ENCODE peak calls at places on chromosomes 6 and 20, in seven cellular contexts. X, S, M, C, R, F and K are unnamed samples.
A peak's percentile ranks its signal among the peaks of the same experiment; 100 is the strongest.

GRCh38 chr6:85418059-85418458 is 31.8 kb upstream of the NT5E start:
- DNase-seq in X (no peak), S (no peak), M (no peak), C (no peak), R (no peak), F (no peak), K (no peak)

GRCh38 chr6:27290065-27290849 is 21.8 kb downstream of the POM121L2 start:
- DNase-seq in X (peak; percentile 39), S (no peak), M (no peak), C (no peak), R (no peak), F (no peak), K (no peak)

GRCh38 chr20:17843246-17844132 is 125.1 kb downstream of the SNX5 start:
- DNase-seq in X (no peak), S (peak; percentile 47), M (no peak), C (peak; percentile 25), R (peak; percentile 92), F (peak; percentile 37), K (peak; percentile 90)

GRCh38 chr20:59825944-59826759 is 107.3 kb downstream of the SYCP2 start:
- DNase-seq in X (peak; percentile 83), S (no peak), M (peak; percentile 6), C (no peak), R (peak; percentile 51), F (no peak), K (no peak)

GRCh38 chr20:32965115-32965514 is 39.1 kb downstream of the SUN5 start:
- DNase-seq in X (no peak), S (no peak), M (peak; percentile 8), C (no peak), R (peak; percentile 50), F (no peak), K (no peak)

GRCh38 chr6:85273870-85274269 is 176.0 kb upstream of the NT5E start:
- DNase-seq in X (no peak), S (no peak), M (no peak), C (no peak), R (no peak), F (no peak), K (no peak)

GRCh38 chr6:147514831-147515230 is 6.3 kb downstream of the SAMD5 start:
- DNase-seq in X (no peak), S (no peak), M (no peak), C (no peak), R (no peak), F (no peak), K (no peak)

GRCh38 chr20:3911956-3912355 is 22.8 kb downstream of the PANK2 start:
- DNase-seq in X (no peak), S (no peak), M (no peak), C (no peak), R (no peak), F (no peak), K (no peak)

GRCh38 chr6:33273129-33273923 is 1.5 kb downstream of the RPS18 start:
- DNase-seq in X (peak; percentile 10), S (no peak), M (no peak), C (no peak), R (no peak), F (no peak), K (no peak)

GRCh38 chr6:84078335-84078734 is 44.8 kb downstream of the MRAP2 start:
- DNase-seq in X (no peak), S (no peak), M (no peak), C (no peak), R (no peak), F (no peak), K (no peak)

GRCh38 chr6:135233676-135234491 is 52.8 kb downstream of the MYB start:
- DNase-seq in X (no peak), S (no peak), M (no peak), C (no peak), R (no peak), F (no peak), K (no peak)

GRCh38 chr6:56417823-56418222 is 170.4 kb upstream of the COL21A1 start:
- DNase-seq in X (no peak), S (no peak), M (no peak), C (no peak), R (no peak), F (no peak), K (no peak)
- TF ChIP-seq CTCF in X (no peak), S (no peak), M (no peak), C (no peak), R (no peak), F (no peak), K (no peak)

GRCh38 chr20:47429409-47429808 is 72.3 kb upstream of the NCOA3 start:
- DNase-seq in X (no peak), S (no peak), M (no peak), C (no peak), R (no peak), F (no peak), K (no peak)

GRCh38 chr20:47428164-47428563 is 71.7 kb upstream of the ZMYND8 start:
- DNase-seq in X (no peak), S (no peak), M (no peak), C (no peak), R (no peak), F (no peak), K (no peak)

GRCh38 chr20:47432251-47433210 is 69.2 kb upstream of the NCOA3 start:
- DNase-seq in X (peak; percentile 98), S (no peak), M (no peak), C (no peak), R (no peak), F (no peak), K (no peak)

GRCh38 chr20:47428851-47429336 is 72.4 kb upstream of the ZMYND8 start:
- DNase-seq in X (no peak), S (no peak), M (no peak), C (no peak), R (no peak), F (no peak), K (no peak)

GRCh38 chr20:47430862-47431588 is 70.7 kb upstream of the NCOA3 start:
- DNase-seq in X (no peak), S (no peak), M (no peak), C (no peak), R (no peak), F (no peak), K (no peak)
- H3K4me3 ChIP-seq in X (no peak overlapping the region), S (no peak overlapping the region), M (no peak overlapping the region), C (no peak overlapping the region), R (no peak overlapping the region), F (no peak overlapping the region), K (no peak overlapping the region)

DNA sequence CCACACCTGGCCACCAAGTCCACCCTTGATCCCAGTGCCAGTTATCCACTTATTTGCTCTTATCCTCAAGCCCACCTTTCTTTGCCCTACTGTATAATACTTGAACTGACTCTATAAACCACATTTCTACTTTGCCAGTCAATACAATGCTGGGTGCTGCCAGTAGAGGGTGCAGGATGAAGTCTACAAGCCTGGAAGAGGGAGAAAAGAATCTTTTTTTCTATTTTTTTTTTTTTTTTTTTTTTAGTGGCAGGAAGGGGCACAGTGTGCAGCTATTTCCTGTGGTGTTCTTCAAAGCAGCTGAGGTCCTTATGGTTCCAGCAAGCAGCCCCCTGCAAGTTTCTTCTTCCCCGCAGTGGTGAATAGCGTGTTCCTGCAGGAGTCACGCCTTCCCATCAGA is 22.2 kb upstream of the GABRR1 start:
- DNase-seq in X (no peak), S (no peak), M (peak; percentile 34), C (no peak), R (no peak), F (no peak), K (no peak)
- H3K27ac ChIP-seq in X (no peak overlapping the region), S (no peak overlapping the region), M (no peak overlapping the region), C (no peak overlapping the region), R (no peak overlapping the region), F (no peak overlapping the region), K (no peak overlapping the region)

GRCh38 chr6:168545428-168545827 is 104.4 kb downstream of the SMOC2 start:
- DNase-seq in X (no peak), S (no peak), M (no peak), C (no peak), R (no peak), F (no peak), K (no peak)
- TF ChIP-seq CTCF in X (no peak), S (no peak), M (no peak), C (no peak), R (no peak), F (no peak), K (no peak)

GRCh38 chr6:21502682-21503081 is 90.9 kb upstream of the SOX4 start:
- DNase-seq in X (no peak), S (no peak), M (no peak), C (no peak), R (no peak), F (no peak), K (no peak)
- H3K4me3 ChIP-seq in X (no peak overlapping the region), S (no peak overlapping the region), M (no peak overlapping the region), C (no peak overlapping the region), R (no peak overlapping the region), F (no peak overlapping the region), K (no peak overlapping the region)

GRCh38 chr20:12453711-12454110 is 536.0 kb downstream of the BTBD3 start:
- DNase-seq in X (no peak), S (no peak), M (no peak), C (no peak), R (no peak), F (no peak), K (no peak)
- H3K27ac ChIP-seq in X (no peak overlapping the region), S (no peak overlapping the region), M (no peak overlapping the region), C (no peak overlapping the region), R (no peak overlapping the region), F (no peak overlapping the region), K (no peak overlapping the region)

GRCh38 chr6:69705954-69706353 is 90.9 kb downstream of the LMBRD1 start:
- DNase-seq in X (no peak), S (no peak), M (no peak), C (no peak), R (no peak), F (no peak), K (no peak)
- TF ChIP-seq CTCF in X (no peak), S (no peak), M (no peak), C (no peak), R (no peak), F (no peak), K (no peak)

DNA sequence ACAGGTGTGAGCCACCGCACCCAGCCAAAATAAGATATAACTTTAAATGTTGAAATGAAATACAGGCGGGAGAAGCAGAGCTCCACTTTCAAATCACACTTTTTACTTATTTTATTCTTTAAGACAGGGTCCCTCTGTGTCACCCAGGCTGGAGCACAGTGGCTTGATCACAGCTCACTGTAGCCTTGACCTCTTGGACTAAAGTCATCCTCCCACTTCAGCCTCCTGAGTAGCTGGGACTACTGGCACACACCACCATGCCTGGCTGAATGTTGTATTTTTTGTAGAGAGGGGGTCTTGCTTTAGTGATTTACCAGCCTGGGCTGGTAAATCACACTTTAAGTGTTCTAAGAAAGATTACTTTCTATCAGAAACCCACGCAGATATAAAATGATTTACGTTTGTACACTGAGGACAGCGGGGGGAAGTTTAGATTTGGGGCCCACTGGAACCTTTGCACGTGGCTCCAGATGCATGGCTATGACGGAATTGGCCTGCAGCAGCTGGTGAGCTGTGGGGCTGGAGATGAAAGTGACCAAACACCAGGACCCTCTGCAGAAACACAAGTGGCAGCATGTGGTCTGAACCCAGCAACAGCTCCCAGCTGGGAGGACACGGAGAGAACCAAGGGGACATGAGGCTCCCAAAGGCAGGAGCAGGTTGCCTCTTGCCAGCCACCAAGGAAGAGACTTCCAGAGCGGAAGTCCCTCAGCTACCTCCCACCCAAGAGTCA is 26.4 kb upstream of the TLDC2 start:
- DNase-seq in X (no peak), S (no peak), M (no peak), C (no peak), R (no peak), F (no peak), K (no peak)
- H3K4me3 ChIP-seq in X (no peak overlapping the region), S (no peak overlapping the region), M (no peak overlapping the region), C (no peak overlapping the region), R (no peak overlapping the region), F (no peak overlapping the region), K (no peak overlapping the region)